ENCODE peak calls at places on chromosomes 13 and 19, in nine cellular contexts. T is gastrocnemius medialis, I is fibroblast of pulmonary artery, B is heart left ventricle, H is cardiac fibroblast, L is neural progenitor cell, V is tibial artery, U is lower leg skin, M is bronchial epithelial cell. R is an unnamed sample.

GRCh38 chr19:345320-345879 is 804 bp upstream of the MIER2 start:
- DNase-seq in U (no peak), B (no peak), L (no peak), M (no peak), V (no peak), H (no peak), I (no peak), T (no peak), R (no peak)

GRCh38 chr13:27960362-27961226 is 8.5 kb downstream of the CDX2 start:
- DNase-seq in H (peak; percentile 26), M (peak; percentile 19), B (no peak), I (peak; percentile 31), L (peak; percentile 89), V (no peak), U (no peak), T (no peak), R (no peak)

GRCh38 chr13:100484708-100485107 is 103.9 kb downstream of the GGACT start:
- DNase-seq in U (no peak), I (no peak), H (no peak), V (no peak), B (no peak), T (no peak), M (no peak), L (no peak), R (no peak)

GRCh38 chr13:51958217-51958547 is 53.1 kb downstream of the ATP7B start:
- DNase-seq in U (no peak), B (no peak), I (no peak), L (no peak), T (no peak), M (peak; percentile 15), H (no peak), V (no peak), R (no peak)

GRCh38 chr13:113404366-113404722 is 40.4 kb upstream of the GRTP1 start:
- DNase-seq in T (no peak), H (no peak), V (peak; percentile 59), L (no peak), B (peak; percentile 15), I (no peak), U (no peak), M (no peak), R (no peak)

GRCh38 chr13:29508130-29508873 is 87.2 kb downstream of the SLC7A1 start:
- DNase-seq in M (peak; percentile 65), V (peak; percentile 92), B (peak; percentile 83), L (peak; percentile 85), H (peak; percentile 88), U (peak; percentile 88), T (peak; percentile 54), I (peak; percentile 89), R (peak; percentile 74)

GRCh38 chr13:101942535-101943157 is 459.2 kb downstream of the FGF14 start:
- DNase-seq in M (no peak), U (no peak), H (no peak), V (no peak), T (no peak), L (peak; percentile 49), B (no peak), I (no peak), R (no peak)

GRCh38 chr13:29436721-29437250 is 158.7 kb downstream of the SLC7A1 start:
- DNase-seq in L (no peak), M (no peak), V (no peak), U (no peak), I (no peak), H (no peak), B (no peak), T (no peak), R (no peak)

GRCh38 chr13:106555631-106556328 is 12.2 kb downstream of the ARGLU1 start:
- DNase-seq in V (no peak), H (no peak), L (no peak), M (no peak), T (no peak), U (no peak), I (peak; percentile 40), B (no peak), R (no peak)

GRCh38 chr19:16895467-16896097 is 6.8 kb downstream of the F2RL3 start:
- DNase-seq in L (peak; percentile 50), M (no peak), T (no peak), B (no peak), U (no peak), V (no peak), I (peak; percentile 31), H (peak; percentile 23), R (no peak)

GRCh38 chr19:16985403-16985802 is 41.2 kb downstream of the CPAMD8 start:
- DNase-seq in M (no peak), U (no peak), B (no peak), V (no peak), I (no peak), H (no peak), T (no peak), L (no peak), R (no peak)

GRCh38 chr19:13998426-13998825 is 7.7 kb downstream of the RFX1 start:
- DNase-seq in H (no peak), B (no peak), L (no peak), V (no peak), T (no peak), I (no peak), M (no peak), U (no peak), R (no peak)

GRCh38 chr19:28508666-28509065 is 704.3 kb downstream of the UQCRFS1 start:
- DNase-seq in M (no peak), B (no peak), H (no peak), T (peak; percentile 58), U (no peak), V (no peak), I (no peak), L (no peak), R (no peak)

GRCh38 chr19:6239871-6240676 is 39.7 kb downstream of the MLLT1 start:
- DNase-seq in M (no peak), U (no peak), H (no peak), L (peak; percentile 49), I (no peak), B (no peak), V (no peak), T (no peak), R (no peak)

GRCh38 chr13:110913322-110913721 is 1.5 kb downstream of the ANKRD10 start:
- DNase-seq in V (no peak), M (peak; percentile 35), L (peak; percentile 18), I (peak; percentile 8), T (peak; percentile 58), H (peak; percentile 13), B (no peak), U (no peak), R (no peak)

GRCh38 chr19:57708641-57709354 is at the start of gene ZNF154:
- DNase-seq in M (peak; percentile 41), L (peak; percentile 94), U (no peak), B (peak; percentile 59), H (peak; percentile 83), I (peak; percentile 84), V (no peak), T (peak; percentile 31), R (peak; percentile 33)

GRCh38 chr13:114031631-114032030 is 57.8 kb upstream of the C13orf46 start:
- DNase-seq in L (no peak), I (no peak), V (no peak), H (no peak), B (no peak), M (peak; percentile 26), T (no peak), U (no peak), R (no peak)

GRCh38 chr13:43042410-43042921 is 19.1 kb downstream of the DNAJC15 start:
- DNase-seq in H (no peak), T (no peak), B (no peak), V (no peak), L (no peak), M (no peak), I (no peak), U (no peak), R (no peak)

DNA sequence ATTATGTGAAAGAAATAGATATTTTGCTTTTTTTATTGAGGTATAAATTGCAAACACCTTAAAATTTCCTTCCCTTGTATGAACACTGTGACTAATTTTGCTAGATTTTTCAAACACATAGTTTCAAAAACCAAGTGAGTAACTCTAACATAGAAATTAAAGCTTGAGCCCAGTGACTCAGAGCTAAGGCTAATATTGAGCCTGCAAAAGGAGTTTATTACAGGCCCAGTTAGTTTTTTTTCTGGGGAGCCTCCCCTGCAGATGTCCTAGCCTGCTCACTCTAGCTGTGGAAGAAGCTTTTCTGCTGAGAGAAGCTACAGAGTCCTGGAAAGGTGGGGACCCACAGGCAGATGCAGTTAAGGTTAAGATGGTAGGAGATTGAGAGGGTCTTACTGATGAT is 3.4 kb downstream of the ZNF430 start:
- DNase-seq in V (no peak), U (no peak), I (no peak), H (peak; percentile 1), L (no peak), B (no peak), M (peak; percentile 80), T (no peak), R (no peak)
- TF ChIP-seq CTCF in V (no peak), U (no peak), I (no peak), H (no peak), L (no peak), B (no peak), M (no peak), T (no peak), R (no peak)

GRCh38 chr19:55303477-55303876 is 19.7 kb downstream of the BRSK1 start:
- DNase-seq in V (no peak), H (no peak), U (no peak), M (no peak), B (no peak), I (no peak), T (no peak), L (no peak), R (no peak)

GRCh38 chr19:55304279-55304978 is 20.6 kb downstream of the BRSK1 start:
- DNase-seq in U (no peak), M (peak; percentile 54), T (no peak), V (no peak), B (no peak), L (peak; percentile 83), H (peak; percentile 27), I (no peak), R (no peak)

GRCh38 chr19:55301459-55302331 is 17.9 kb downstream of the BRSK1 start:
- DNase-seq in V (peak; percentile 85), B (peak; percentile 88), M (peak; percentile 63), L (peak; percentile 95), I (peak; percentile 76), U (peak; percentile 75), T (peak; percentile 53), H (peak; percentile 76), R (peak; percentile 55)

GRCh38 chr19:55299991-55300390 is 16.2 kb downstream of the BRSK1 start:
- DNase-seq in T (no peak), I (no peak), U (no peak), M (no peak), L (no peak), V (no peak), H (no peak), B (no peak), R (no peak)

GRCh38 chr19:55300821-55301458 is 17.1 kb downstream of the BRSK1 start:
- DNase-seq in V (no peak), H (no peak), M (no peak), U (no peak), L (peak; percentile 72), B (no peak), I (no peak), T (no peak), R (no peak)
- H3K4me3 ChIP-seq in V (no peak overlapping the region), H (no peak overlapping the region), M (no peak overlapping the region), U (no peak overlapping the region), L (peak overlapping the region; percentile 19), B (no peak overlapping the region), I (no peak overlapping the region), T (no peak overlapping the region), R (no peak overlapping the region)

GRCh38 chr19:39497850-39498261 is 891 bp upstream of the DLL3 start:
- DNase-seq in I (peak; percentile 29), T (no peak), L (peak; percentile 89), B (no peak), U (no peak), V (no peak), M (no peak), H (peak; percentile 42), R (no peak)
- TF ChIP-seq CTCF in I (peak; percentile 23), T (peak; percentile 42), L (peak; percentile 57), B (peak; percentile 18), U (no peak), V (no peak), M (peak; percentile 31), H (peak; percentile 11), R (peak; percentile 28)

GRCh38 chr13:20964904-20965303 is 62.4 kb upstream of the XPO4 start:
- DNase-seq in H (no peak), V (no peak), I (no peak), B (no peak), M (no peak), L (no peak), T (no peak), U (no peak), R (no peak)
- H3K4me3 ChIP-seq in H (no peak overlapping the region), V (no peak overlapping the region), I (no peak overlapping the region), B (no peak overlapping the region), M (no peak overlapping the region), L (no peak overlapping the region), T (no peak overlapping the region), U (no peak overlapping the region), R (no peak overlapping the region)

R was measured in HFF-Myc.